ENCODE peak calls at places on chromosomes 4 and X, in nine cellular contexts. A, R, W, T, M, P, I, L and X are unnamed samples.
A peak's percentile ranks its signal among the peaks of the same experiment; 100 is the strongest.

GRCh38 chr4:73213917-73214663 is 44.5 kb downstream of the ANKRD17 start:
- DNase-seq in M (no peak), W (no peak), R (no peak), I (no peak), A (no peak), P (no peak), L (peak; percentile 72), T (no peak), X (no peak)

GRCh38 chr4:70705856-70706461 is 15.8 kb upstream of the RUFY3 start:
- DNase-seq in W (no peak), L (no peak), I (no peak), A (peak; percentile 41), M (no peak), R (no peak), P (no peak), T (no peak), X (no peak)

GRCh38 chr4:109729155-109729562 is 711 bp downstream of the PLA2G12A start:
- DNase-seq in T (no peak), W (no peak), I (peak; percentile 23), P (no peak), A (peak; percentile 37), R (no peak), L (peak; percentile 17), M (no peak), X (peak; percentile 6)

GRCh38 chr4:113781439-113782040 is 20.0 kb upstream of the CAMK2D start:
- DNase-seq in L (peak; percentile 35), A (peak; percentile 53), R (no peak), I (no peak), M (peak; percentile 46), T (no peak), W (no peak), P (no peak), X (no peak)

GRCh38 chrX:40100141-40100536 is 2.4 kb upstream of the BCOR start:
- DNase-seq in L (peak; percentile 63), I (no peak), A (peak; percentile 62), P (no peak), T (no peak), R (no peak), M (no peak), W (no peak), X (no peak)

GRCh38 chrX:95346854-95347253 is 1337.8 kb upstream of the DIAPH2 start:
- DNase-seq in T (no peak), W (no peak), I (no peak), L (no peak), R (no peak), P (no peak), M (no peak), A (peak; percentile 20), X (no peak)

GRCh38 chrX:47651043-47651905 is 911 bp upstream of the ELK1 start:
- DNase-seq in I (no peak), L (no peak), M (no peak), A (no peak), T (no peak), P (no peak), R (no peak), W (no peak), X (no peak)

GRCh38 chrX:49171752-49172279 is at the start of gene PLP2:
- DNase-seq in W (peak; percentile 50), T (no peak), A (peak; percentile 73), P (peak; percentile 57), R (peak; percentile 83), L (peak; percentile 39), I (no peak), M (peak; percentile 71), X (no peak)

GRCh38 chr4:87530868-87531267 is 1.7 kb upstream of the SPARCL1 start:
- DNase-seq in P (no peak), L (peak; percentile 56), R (no peak), M (no peak), W (no peak), I (no peak), A (peak; percentile 87), T (no peak), X (no peak)